ENCODE peak calls at places on chromosome X, in four cellular contexts. X, J, O and W are unnamed samples.

GRCh38 chrX:133859860-133860259 is 125.5 kb downstream of the GPC3 start:
- DNase-seq in X (peak), J (peak), O (no peak), W (peak)

GRCh38 chrX:48913605-48914366 is 2.3 kb upstream of the SLC35A2 start:
- DNase-seq in X (no peak), J (no peak), O (no peak), W (no peak)

GRCh38 chrX:545488-545887 is 85.1 kb upstream of the SHOX start:
- DNase-seq in X (no peak), J (peak), O (no peak), W (peak)

GRCh38 chrX:113384628-113385027 is 544.0 kb upstream of the AMOT start:
- DNase-seq in X (peak), J (peak), O (no peak), W (peak)

GRCh38 chrX:43909159-43909558 is 26.9 kb upstream of the MAOB start:
- DNase-seq in X (no peak), J (no peak), O (no peak), W (no peak)

GRCh38 chrX:22081475-22082092 is 49.5 kb downstream of the PHEX start:
- DNase-seq in X (peak), J (peak), O (no peak), W (peak)

GRCh38 chrX:24242649-24243556 is 71.0 kb downstream of the SUPT20HL2 start:
- DNase-seq in X (peak), J (peak), O (no peak), W (peak)

GRCh38 chrX:137575596-137576255 is 9.8 kb downstream of the ZIC3 start:
- DNase-seq in X (no peak), J (no peak), O (no peak), W (no peak)

GRCh38 chrX:53283567-53283966 is 2.2 kb upstream of the IQSEC2 start:
- DNase-seq in X (no peak), J (no peak), O (no peak), W (no peak)

GRCh38 chrX:124641737-124642491 is 295.6 kb downstream of the SH2D1A start:
- DNase-seq in X (no peak), J (no peak), O (no peak), W (no peak)

GRCh38 chrX:13923845-13924244 is 105.8 kb downstream of the GEMIN8 start:
- DNase-seq in X (no peak), J (no peak), O (no peak), W (no peak)

GRCh38 chrX:19440713-19441112 is 74.6 kb downstream of the MAP3K15 start:
- DNase-seq in X (peak), J (peak), O (no peak), W (peak)

GRCh38 chrX:39377773-39378172 is 576.5 kb downstream of the MID1IP1 start:
- DNase-seq in X (no peak), J (no peak), O (no peak), W (no peak)

GRCh38 chrX:74931214-74931613 is 6.0 kb upstream of the NEXMIF start:
- DNase-seq in X (no peak), J (no peak), O (no peak), W (no peak)

GRCh38 chrX:134368140-134368539 is 91.8 kb upstream of the HPRT1 start:
- DNase-seq in X (no peak), J (no peak), O (no peak), W (no peak)

GRCh38 chrX:63664083-63664482 is 120.9 kb downstream of the ARHGEF9 start:
- DNase-seq in X (peak), J (peak), O (no peak), W (peak)

GRCh38 chrX:49172280-49172780 is 632 bp downstream of the PLP2 start:
- DNase-seq in X (peak), J (peak), O (no peak), W (peak)

GRCh38 chrX:35664838-35665237 is 133.3 kb upstream of the MAGEB16 start:
- DNase-seq in X (no peak), J (no peak), O (no peak), W (no peak)

DNA sequence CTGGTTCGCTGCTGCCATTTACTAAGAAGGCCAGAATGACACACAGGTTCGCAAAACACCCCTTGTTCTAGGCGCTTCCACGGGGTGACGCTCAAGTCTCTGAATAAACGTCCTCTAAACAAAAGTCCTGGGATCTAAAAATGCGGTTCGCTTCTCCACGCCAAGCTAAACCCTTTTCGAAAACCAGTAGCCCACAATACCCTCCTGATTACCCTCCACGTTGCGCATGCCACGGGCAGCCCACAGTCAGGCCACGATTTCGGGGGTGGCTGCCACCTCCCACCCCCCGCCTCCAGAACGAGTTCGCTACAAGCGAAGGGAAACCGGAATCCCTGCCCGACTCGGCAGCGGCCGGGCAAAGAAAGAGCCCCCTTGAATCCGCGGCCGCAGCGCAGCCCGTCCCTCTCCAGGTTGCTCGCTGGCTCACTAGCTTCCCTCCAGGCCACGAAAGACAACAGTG is 423 bp downstream of the RPL39 start:
- DNase-seq in X (peak), J (peak), O (no peak), W (peak)
- TF ChIP-seq CTCF in X (peak), J (peak), O (peak), W (peak)

GRCh38 chrX:69615779-69616519 is at the start of gene EDA:
- DNase-seq in X (peak), J (peak), O (peak), W (peak)

GRCh38 chrX:69614896-69615295 is 1.0 kb upstream of the EDA start:
- DNase-seq in X (peak), J (peak), O (no peak), W (no peak)

GRCh38 chrX:69616520-69617203 is 749 bp downstream of the EDA start:
- DNase-seq in X (peak), J (no peak), O (no peak), W (no peak)

GRCh38 chrX:69615323-69615722 is 590 bp upstream of the EDA start:
- DNase-seq in X (no peak), J (no peak), O (no peak), W (no peak)

GRCh38 chrX:69613946-69614345 is 2.0 kb upstream of the EDA start:
- DNase-seq in X (no peak), J (no peak), O (no peak), W (no peak)
- H3K4me3 ChIP-seq in X (no peak), J (no peak), O (no peak), W (no peak)

DNA sequence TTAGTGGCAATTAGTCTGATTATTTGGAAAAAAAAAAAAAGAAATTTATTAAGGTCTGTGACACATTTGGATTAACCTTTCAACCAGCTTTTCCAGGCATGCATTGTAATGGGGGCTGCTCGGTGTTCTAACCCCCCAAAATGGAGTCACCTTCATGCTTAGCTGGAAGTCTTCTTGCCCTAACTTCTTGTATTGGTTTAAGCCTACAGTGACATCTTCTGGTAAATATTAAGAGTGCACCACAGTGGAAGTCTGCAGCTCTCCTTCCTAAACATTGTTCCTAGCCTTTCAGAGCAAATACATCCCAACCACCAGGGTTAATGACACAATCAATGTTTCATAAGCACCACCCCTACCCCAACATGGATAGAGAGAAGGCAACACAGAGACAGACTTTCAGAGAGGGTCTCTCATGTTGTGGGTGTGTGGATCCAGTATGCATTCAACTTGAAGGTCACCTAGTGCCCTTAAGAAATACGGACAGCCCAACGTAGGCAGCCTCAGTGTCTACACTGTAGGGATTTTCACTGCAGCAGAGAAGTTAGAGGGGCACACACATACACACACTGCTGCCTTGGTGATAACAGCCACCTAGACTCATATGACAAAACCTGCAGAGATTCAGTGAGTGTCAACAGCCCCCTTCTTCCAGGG is 142.9 kb upstream of the MBNL3 start:
- DNase-seq in X (peak), J (peak), O (no peak), W (peak)
- TF ChIP-seq CTCF in X (peak), J (peak), O (peak), W (peak)

GRCh38 chrX:119067023-119067739 is 5.6 kb upstream of the CT47C1 start:
- DNase-seq in X (peak), J (peak), O (no peak), W (peak)

GRCh38 chrX:119072771-119073170 is at the start of gene CT47C1:
- DNase-seq in X (no peak), J (peak), O (no peak), W (no peak)

GRCh38 chrX:119071381-119071780 is 1.4 kb upstream of the CT47C1 start:
- DNase-seq in X (no peak), J (no peak), O (no peak), W (no peak)

GRCh38 chrX:119069762-119070161 is 3.0 kb upstream of the CT47C1 start:
- DNase-seq in X (no peak), J (no peak), O (no peak), W (no peak)

GRCh38 chrX:119069128-119069527 is 3.7 kb upstream of the CT47C1 start:
- DNase-seq in X (no peak), J (no peak), O (no peak), W (no peak)
- H3K4me3 ChIP-seq in X (no peak), J (no peak), O (no peak), W (no peak)

DNA sequence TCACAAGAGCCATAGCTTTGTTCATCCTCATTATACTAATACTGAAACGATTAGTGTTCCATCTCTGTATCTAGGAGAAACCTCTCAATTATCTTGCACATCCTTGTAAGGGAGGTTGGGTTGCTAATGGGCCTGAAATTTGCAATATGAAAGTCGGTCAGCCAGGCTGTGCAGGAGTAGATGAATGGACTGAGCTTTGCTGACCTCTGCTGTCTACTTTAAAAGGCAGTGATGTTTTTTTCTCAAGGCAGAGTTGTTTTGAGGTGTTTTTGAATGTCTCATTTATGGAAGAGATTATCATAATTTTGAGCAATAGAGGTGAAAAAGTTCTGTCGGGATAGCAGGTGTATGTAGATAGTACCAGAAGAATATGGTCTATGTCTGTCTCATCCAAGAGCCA is 47.9 kb upstream of the LINC00632 start:
- DNase-seq in X (no peak), J (no peak), O (no peak), W (no peak)
- TF ChIP-seq CTCF in X (no peak), J (no peak), O (no peak), W (no peak)

DNA sequence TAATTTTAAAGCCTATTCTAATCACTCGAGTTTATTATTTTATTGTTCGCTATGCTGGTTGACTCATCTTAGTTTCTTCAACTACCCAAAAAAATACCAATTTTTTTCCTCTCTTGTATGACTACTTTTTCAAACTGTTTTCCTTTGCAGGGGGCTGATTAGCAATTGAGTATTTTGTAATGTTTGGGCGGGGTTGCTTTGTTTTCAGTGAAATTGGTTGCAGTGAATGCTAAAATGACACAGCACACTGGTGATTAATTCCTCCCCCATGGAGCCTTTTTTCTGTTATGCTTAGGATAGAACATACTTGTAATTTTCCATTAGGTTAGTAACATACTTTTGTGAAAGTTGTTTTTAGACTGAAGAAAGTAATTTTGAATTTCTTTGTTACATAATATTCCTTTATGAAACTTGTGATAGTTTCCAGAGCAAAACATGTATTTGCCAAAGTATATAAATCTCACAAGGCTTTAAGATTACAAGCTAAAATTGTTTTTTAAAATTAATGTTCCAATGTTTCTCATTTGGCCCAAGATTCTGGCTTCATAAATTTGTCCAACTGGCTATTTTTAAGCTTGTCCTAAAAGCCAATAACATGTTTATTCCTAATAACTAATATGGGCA is 120.4 kb downstream of the CHIC1 start:
- DNase-seq in X (peak), J (peak), O (no peak), W (peak)
- H3K4me3 ChIP-seq in X (no peak), J (no peak), O (no peak), W (no peak)